ENCODE peak calls at places on chromosomes 13 and 19, in six cellular contexts. One of them, this sample, is unnamed.

GRCh38 chr19:41219924-41220567 is 1.0 kb downstream of the AXL start:
- DNase-seq in H9: no peak
- DNase-seq in neuronal stem cell: no peak
- DNase-seq in trophoblast cell: no peak
- DNase-seq in H1: no peak
- DNase-seq in IMR-90: peak
- DNase-seq in this sample: peak

GRCh38 chr13:107035778-107036177 is 467.8 kb upstream of the ARGLU1 start:
- DNase-seq in H9: no peak
- DNase-seq in trophoblast cell: no peak
- DNase-seq in H1: no peak
- DNase-seq in neuronal stem cell: no peak
- DNase-seq in IMR-90: peak
- DNase-seq in this sample: no peak

GRCh38 chr13:64529874-64530485 is 2700.2 kb downstream of the PCDH9 start:
- DNase-seq in IMR-90: no peak
- DNase-seq in H1: peak
- DNase-seq in neuronal stem cell: no peak
- DNase-seq in H9: peak
- DNase-seq in trophoblast cell: peak
- DNase-seq in this sample: peak

GRCh38 chr13:110123041-110123809 is 183.7 kb downstream of the COL4A1 start:
- DNase-seq in H1: no peak
- DNase-seq in H9: no peak
- DNase-seq in neuronal stem cell: no peak
- DNase-seq in IMR-90: no peak
- DNase-seq in trophoblast cell: peak
- DNase-seq in this sample: no peak

GRCh38 chr13:60612593-60612992 is 215.6 kb downstream of the TDRD3 start:
- DNase-seq in neuronal stem cell: no peak
- DNase-seq in IMR-90: no peak
- DNase-seq in H1: no peak
- DNase-seq in trophoblast cell: no peak
- DNase-seq in H9: no peak
- DNase-seq in this sample: no peak

GRCh38 chr13:37869506-37869755 is 141 bp downstream of the TRPC4 start:
- DNase-seq in neuronal stem cell: peak
- DNase-seq in IMR-90: no peak
- DNase-seq in H9: peak
- DNase-seq in trophoblast cell: peak
- DNase-seq in H1: no peak
- DNase-seq in this sample: peak

GRCh38 chr13:74554581-74555290 is 420.5 kb upstream of the KLF12 start:
- DNase-seq in H9: no peak
- DNase-seq in neuronal stem cell: no peak
- DNase-seq in IMR-90: no peak
- DNase-seq in trophoblast cell: no peak
- DNase-seq in H1: no peak
- DNase-seq in this sample: no peak

GRCh38 chr13:28100149-28101121 is at the start of gene FLT3:
- DNase-seq in neuronal stem cell: peak
- DNase-seq in H9: peak
- DNase-seq in IMR-90: peak
- DNase-seq in trophoblast cell: peak
- DNase-seq in H1: peak
- DNase-seq in this sample: peak

GRCh38 chr13:97574926-97575325 is 141.0 kb downstream of the RAP2A start:
- DNase-seq in H1: peak
- DNase-seq in trophoblast cell: peak
- DNase-seq in H9: peak
- DNase-seq in IMR-90: peak
- DNase-seq in neuronal stem cell: no peak
- DNase-seq in this sample: peak

GRCh38 chr19:34276614-34277013 is 22.3 kb downstream of the GARRE1 start:
- DNase-seq in H9: no peak
- DNase-seq in H1: no peak
- DNase-seq in neuronal stem cell: no peak
- DNase-seq in trophoblast cell: no peak
- DNase-seq in IMR-90: no peak
- DNase-seq in this sample: no peak

GRCh38 chr19:18833141-18833476 is 1.4 kb downstream of the UPF1 start:
- DNase-seq in IMR-90: no peak
- DNase-seq in trophoblast cell: peak
- DNase-seq in neuronal stem cell: no peak
- DNase-seq in H9: no peak
- DNase-seq in H1: no peak
- DNase-seq in this sample: no peak

GRCh38 chr13:109761695-109762094 is 24.7 kb downstream of the IRS2 start:
- DNase-seq in H9: no peak
- DNase-seq in H1: no peak
- DNase-seq in trophoblast cell: no peak
- DNase-seq in neuronal stem cell: no peak
- DNase-seq in IMR-90: no peak
- DNase-seq in this sample: no peak

GRCh38 chr19:51187395-51188226 is 37.3 kb upstream of the CD33 start:
- DNase-seq in H1: no peak
- DNase-seq in trophoblast cell: no peak
- DNase-seq in neuronal stem cell: no peak
- DNase-seq in IMR-90: no peak
- DNase-seq in H9: no peak
- DNase-seq in this sample: no peak

GRCh38 chr19:47157455-47158321 is 27.1 kb downstream of the SAE1 start:
- DNase-seq in H9: peak
- DNase-seq in neuronal stem cell: peak
- DNase-seq in trophoblast cell: peak
- DNase-seq in IMR-90: peak
- DNase-seq in H1: peak
- DNase-seq in this sample: peak

GRCh38 chr13:51681037-51681678 is 96.9 kb downstream of the WDFY2 start:
- DNase-seq in IMR-90: peak
- DNase-seq in trophoblast cell: peak
- DNase-seq in neuronal stem cell: no peak
- DNase-seq in H9: no peak
- DNase-seq in H1: no peak
- DNase-seq in this sample: no peak

GRCh38 chr19:18091217-18091608 is 4.5 kb upstream of the IL12RB1 start:
- DNase-seq in IMR-90: no peak
- DNase-seq in neuronal stem cell: no peak
- DNase-seq in H9: no peak
- DNase-seq in trophoblast cell: no peak
- DNase-seq in H1: no peak
- DNase-seq in this sample: no peak

GRCh38 chr19:35958660-35959039 is 22.5 kb downstream of the LRFN3 start:
- DNase-seq in trophoblast cell: no peak
- DNase-seq in neuronal stem cell: no peak
- DNase-seq in IMR-90: no peak
- DNase-seq in H9: no peak
- DNase-seq in H1: no peak
- DNase-seq in this sample: no peak

GRCh38 chr13:33310245-33311038 is 24.9 kb upstream of the STARD13 start:
- DNase-seq in H9: no peak
- DNase-seq in neuronal stem cell: no peak
- DNase-seq in H1: no peak
- DNase-seq in trophoblast cell: peak
- DNase-seq in IMR-90: no peak
- DNase-seq in this sample: no peak

GRCh38 chr19:50341091-50341564 is 12.0 kb upstream of the KCNC3 start:
- DNase-seq in H1: no peak
- DNase-seq in IMR-90: no peak
- DNase-seq in trophoblast cell: no peak
- DNase-seq in neuronal stem cell: no peak
- DNase-seq in H9: no peak
- DNase-seq in this sample: no peak

GRCh38 chr19:43078311-43078710 is 4.2 kb downstream of the PSG2 start:
- DNase-seq in trophoblast cell: peak
- DNase-seq in neuronal stem cell: no peak
- DNase-seq in H1: no peak
- DNase-seq in H9: no peak
- DNase-seq in IMR-90: peak
- DNase-seq in this sample: no peak

GRCh38 chr13:19345158-19345557 is 163.5 kb upstream of the TUBA3C start:
- DNase-seq in neuronal stem cell: no peak
- DNase-seq in H1: no peak
- DNase-seq in IMR-90: no peak
- DNase-seq in trophoblast cell: no peak
- DNase-seq in H9: no peak
- DNase-seq in this sample: no peak

GRCh38 chr19:16001481-16002312 is 52.9 kb downstream of the OR10H4 start:
- DNase-seq in H1: no peak
- DNase-seq in trophoblast cell: peak
- DNase-seq in H9: no peak
- DNase-seq in neuronal stem cell: no peak
- DNase-seq in IMR-90: peak
- DNase-seq in this sample: no peak

GRCh38 chr19:51102991-51103390 is 5.2 kb downstream of the CTU1 start:
- DNase-seq in neuronal stem cell: no peak
- DNase-seq in IMR-90: no peak
- DNase-seq in trophoblast cell: no peak
- DNase-seq in H1: no peak
- DNase-seq in H9: no peak
- DNase-seq in this sample: no peak

GRCh38 chr19:44752816-44753618 is 4.5 kb downstream of the BCL3 start:
- DNase-seq in IMR-90: peak
- DNase-seq in neuronal stem cell: no peak
- DNase-seq in trophoblast cell: peak
- DNase-seq in H9: peak
- DNase-seq in H1: peak
- DNase-seq in this sample: peak

GRCh38 chr19:12137541-12137940 is 2.6 kb downstream of the ZNF20 start:
- DNase-seq in H9: peak
- DNase-seq in IMR-90: no peak
- DNase-seq in trophoblast cell: peak
- DNase-seq in H1: no peak
- DNase-seq in neuronal stem cell: no peak
- DNase-seq in this sample: peak

GRCh38 chr19:41705393-41706174 is 2.8 kb upstream of the CEACAM5 start:
- DNase-seq in neuronal stem cell: peak
- DNase-seq in trophoblast cell: peak
- DNase-seq in H1: no peak
- DNase-seq in H9: peak
- DNase-seq in IMR-90: no peak
- DNase-seq in this sample: peak

DNA sequence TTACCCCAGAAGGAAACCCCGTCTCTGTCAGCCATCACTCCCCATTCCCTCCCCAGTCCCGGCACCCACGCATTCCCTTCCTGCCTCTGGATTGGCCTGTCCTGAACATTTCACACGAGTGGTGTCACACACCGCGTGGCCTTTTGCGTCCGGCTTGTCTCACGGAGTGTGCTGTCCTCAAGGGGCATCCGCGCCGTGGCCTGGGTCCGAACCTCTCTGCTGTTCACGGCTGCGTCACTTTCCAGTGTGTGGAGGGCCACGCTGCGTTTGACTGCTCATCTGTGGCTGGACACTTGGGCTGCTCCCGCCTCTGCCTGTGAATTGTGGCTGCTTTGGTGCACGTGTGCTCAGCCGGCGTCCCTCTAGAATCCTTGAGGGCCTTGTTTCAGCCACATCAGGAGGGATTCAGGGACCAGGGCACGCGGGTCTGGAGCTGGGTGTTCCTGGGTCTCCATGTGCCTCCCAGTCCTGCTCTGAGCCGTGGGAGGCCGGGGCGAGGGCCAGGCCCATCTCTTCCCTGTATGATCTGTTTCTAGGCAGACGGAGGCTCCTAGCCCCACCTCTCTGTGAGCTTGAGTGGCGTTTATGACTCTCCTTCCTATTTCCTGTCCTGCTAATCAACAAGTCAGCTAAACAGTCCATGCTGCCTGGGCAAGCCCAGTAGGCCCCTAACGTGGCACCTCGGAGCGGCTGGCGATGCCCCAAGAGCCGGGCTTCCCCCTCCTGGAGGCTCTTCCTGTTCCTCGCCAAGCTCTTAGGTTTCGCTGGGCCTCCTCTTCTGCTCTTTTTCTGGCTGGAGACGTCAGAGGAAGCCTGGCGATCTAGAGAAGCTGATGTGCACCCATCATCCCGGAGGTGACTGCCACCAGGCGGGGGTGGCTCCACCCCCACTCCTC is 8.1 kb downstream of the STK11 start:
- DNase-seq in H9: no peak
- DNase-seq in neuronal stem cell: no peak
- DNase-seq in H1: no peak
- DNase-seq in trophoblast cell: peak
- DNase-seq in IMR-90: peak
- DNase-seq in this sample: no peak
- H3K4ac ChIP-seq in H9: no peak
- H3K4ac ChIP-seq in neuronal stem cell: no peak
- H3K4ac ChIP-seq in H1: no peak
- H3K4ac ChIP-seq in trophoblast cell: peak
- H3K4ac ChIP-seq in IMR-90: peak
- H3K4ac ChIP-seq in this sample: no peak

GRCh38 chr13:102597029-102598015 is 536 bp downstream of the TPP2 start:
- DNase-seq in neuronal stem cell: peak
- DNase-seq in IMR-90: peak
- DNase-seq in H9: no peak
- DNase-seq in trophoblast cell: peak
- DNase-seq in H1: no peak
- DNase-seq in this sample: peak
- H3K4ac ChIP-seq in neuronal stem cell: no peak
- H3K4ac ChIP-seq in IMR-90: peak
- H3K4ac ChIP-seq in H9: no peak
- H3K4ac ChIP-seq in trophoblast cell: peak
- H3K4ac ChIP-seq in H1: no peak
- H3K4ac ChIP-seq in this sample: no peak

DNA sequence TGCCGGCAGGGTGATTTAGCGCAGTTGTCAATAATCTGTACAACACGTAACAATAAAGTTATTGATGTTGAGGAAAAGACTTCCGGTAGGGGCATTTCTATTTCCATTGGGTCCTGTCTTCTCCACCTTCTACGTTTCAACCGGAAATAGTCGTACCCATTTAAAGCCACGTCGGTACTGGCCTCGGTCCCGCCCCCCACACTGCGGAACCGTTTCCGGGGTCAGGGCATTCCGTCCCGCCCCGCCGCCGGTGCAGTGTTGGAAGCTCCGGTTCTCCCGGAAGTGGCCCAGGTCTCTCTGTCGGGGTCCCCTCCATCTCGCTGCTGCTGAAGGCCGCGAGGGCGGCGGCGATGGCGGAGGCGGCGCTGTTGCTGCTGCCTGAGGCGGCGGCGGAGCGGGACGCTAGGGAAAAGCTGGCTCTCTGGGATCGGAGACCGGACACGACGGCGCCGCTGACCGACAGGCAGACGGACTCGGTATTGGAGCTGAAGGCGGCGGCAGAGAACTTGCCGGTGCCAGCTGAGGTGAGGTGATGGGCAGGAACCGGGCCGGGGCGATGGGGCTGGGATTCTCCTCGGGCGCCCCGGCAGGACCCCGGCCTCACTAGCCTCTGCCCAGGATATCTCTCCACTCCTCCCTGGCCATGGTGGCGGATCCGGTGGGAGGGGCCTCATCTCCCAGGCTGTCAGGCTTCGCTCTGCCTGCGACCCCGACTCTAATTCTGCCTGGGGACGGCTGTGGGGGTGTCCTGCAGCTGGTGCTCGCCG is at the start of gene COG3:
- DNase-seq in IMR-90: peak
- DNase-seq in neuronal stem cell: peak
- DNase-seq in trophoblast cell: peak
- DNase-seq in H1: peak
- DNase-seq in H9: peak
- DNase-seq in this sample: peak
- H3K4ac ChIP-seq in IMR-90: peak
- H3K4ac ChIP-seq in neuronal stem cell: peak
- H3K4ac ChIP-seq in trophoblast cell: peak
- H3K4ac ChIP-seq in H1: peak
- H3K4ac ChIP-seq in H9: no peak
- H3K4ac ChIP-seq in this sample: peak

GRCh38 chr13:91347996-91348905 is 764 bp downstream of the MIR17HG start:
- DNase-seq in neuronal stem cell: peak
- DNase-seq in H9: no peak
- DNase-seq in IMR-90: no peak
- DNase-seq in H1: no peak
- DNase-seq in trophoblast cell: peak
- DNase-seq in this sample: no peak
- H3K4ac ChIP-seq in neuronal stem cell: peak
- H3K4ac ChIP-seq in H9: no peak
- H3K4ac ChIP-seq in IMR-90: peak
- H3K4ac ChIP-seq in H1: peak
- H3K4ac ChIP-seq in trophoblast cell: peak
- H3K4ac ChIP-seq in this sample: peak

This sample was measured in mesendoderm.